ENCODE peak calls at places on chromosome 10, in six cellular contexts. N is naive thymus-derived CD8-positive, alpha-beta T cell; H is choroid plexus epithelial cell; F is NCI-H2171 treated with DMSO at 0.1 percent for 48 hours; S is A549; T is neural crest cell. P is an unnamed sample.
A peak's percentile ranks its signal among the peaks of the same experiment; 100 is the strongest.

GRCh38 chr10:60123172-60123571 is 216.8 kb upstream of the CCDC6 start:
- DNase-seq in N (no peak), H (peak; percentile 52), F (no peak), S (no peak), T (no peak), P (no peak)

GRCh38 chr10:129852829-129853228 is 111.2 kb downstream of the EBF3 start:
- DNase-seq in N (no peak), H (no peak), F (no peak), S (no peak), T (no peak), P (no peak)

GRCh38 chr10:94093286-94093905 is 99.7 kb downstream of the PLCE1 start:
- DNase-seq in N (no peak), H (peak; percentile 32), F (no peak), S (no peak), T (no peak), P (no peak)

GRCh38 chr10:3811331-3811870 is 26.4 kb upstream of the KLF6 start:
- DNase-seq in N (no peak), H (peak; percentile 96), F (no peak), S (no peak), T (no peak), P (no peak)

GRCh38 chr10:58435297-58435696 is 50.1 kb downstream of the TFAM start:
- DNase-seq in N (no peak), H (peak; percentile 99), F (no peak), S (peak; percentile 48), T (no peak), P (no peak)

GRCh38 chr10:132335189-132336063 is 3.4 kb downstream of the LRRC27 start:
- DNase-seq in N (no peak), H (no peak), F (no peak), S (no peak), T (no peak), P (no peak)

GRCh38 chr10:34732926-34733325 is 82.2 kb downstream of the PARD3 start:
- DNase-seq in N (no peak), H (no peak), F (peak; percentile 11), S (peak; percentile 44), T (no peak), P (no peak)

GRCh38 chr10:132329565-132330485 is 2.2 kb upstream of the LRRC27 start:
- DNase-seq in N (no peak), H (peak; percentile 54), F (no peak), S (peak; percentile 69), T (no peak), P (no peak)

GRCh38 chr10:65194131-65194530 is 1672.9 kb downstream of the REEP3 start:
- DNase-seq in N (no peak), H (peak; percentile 2), F (no peak), S (no peak), T (no peak), P (no peak)

GRCh38 chr10:30432631-30433285 is 1.2 kb upstream of the MAP3K8 start:
- DNase-seq in N (no peak), H (no peak), F (no peak), S (peak; percentile 55), T (no peak), P (no peak)

GRCh38 chr10:117503170-117503885 is 39.2 kb upstream of the EMX2 start:
- DNase-seq in N (no peak), H (peak; percentile 12), F (peak; percentile 82), S (no peak), T (peak; percentile 36), P (peak; percentile 33)

GRCh38 chr10:11156480-11156879 is 138.8 kb downstream of the CELF2 start:
- DNase-seq in N (no peak), H (no peak), F (no peak), S (no peak), T (no peak), P (no peak)

GRCh38 chr10:88672041-88672440 is 7.8 kb downstream of the LIPF start:
- DNase-seq in N (no peak), H (peak; percentile 36), F (no peak), S (no peak), T (no peak), P (no peak)

GRCh38 chr10:101867931-101868330 is 24.3 kb upstream of the KCNIP2 start:
- DNase-seq in N (no peak), H (peak; percentile 43), F (no peak), S (no peak), T (no peak), P (no peak)

GRCh38 chr10:122939133-122939532 is 14.9 kb downstream of the C10orf88 start:
- DNase-seq in N (no peak), H (no peak), F (no peak), S (no peak), T (no peak), P (no peak)

GRCh38 chr10:3825862-3826351 is 40.9 kb upstream of the KLF6 start:
- DNase-seq in N (no peak), H (no peak), F (no peak), S (no peak), T (no peak), P (no peak)

GRCh38 chr10:18005781-18006456 is 54.2 kb downstream of the SLC39A12 start:
- DNase-seq in N (no peak), H (peak; percentile 93), F (no peak), S (no peak), T (no peak), P (no peak)

GRCh38 chr10:49301302-49301701 is 2.3 kb downstream of the C10orf71 start:
- DNase-seq in N (no peak), H (no peak), F (no peak), S (no peak), T (no peak), P (no peak)

GRCh38 chr10:112790921-112791320 is 159.1 kb upstream of the TCF7L2 start:
- DNase-seq in N (no peak), H (no peak), F (no peak), S (no peak), T (no peak), P (no peak)

GRCh38 chr10:43252785-43253341 is 14.0 kb downstream of the RASGEF1A start:
- DNase-seq in N (no peak), H (no peak), F (no peak), S (no peak), T (no peak), P (no peak)

GRCh38 chr10:57338823-57339558 is 928.7 kb downstream of the IPMK start:
- DNase-seq in N (no peak), H (peak; percentile 67), F (peak; percentile 15), S (peak; percentile 18), T (peak; percentile 23), P (peak; percentile 17)

GRCh38 chr10:109770000-109770399 is 153.3 kb downstream of the XPNPEP1 start:
- DNase-seq in N (no peak), H (no peak), F (no peak), S (no peak), T (no peak), P (no peak)

GRCh38 chr10:14971867-14972448 is 12.8 kb downstream of the MEIG1 start:
- DNase-seq in N (peak; percentile 28), H (peak; percentile 31), F (peak; percentile 1), S (no peak), T (peak; percentile 26), P (no peak)

GRCh38 chr10:46538723-46539426 is 17.6 kb downstream of the GPRIN2 start:
- DNase-seq in N (no peak), H (peak; percentile 45), F (no peak), S (no peak), T (no peak), P (no peak)

GRCh38 chr10:110530131-110530831 is 32.6 kb downstream of the DUSP5 start:
- DNase-seq in N (no peak), H (peak; percentile 79), F (peak; percentile 48), S (peak; percentile 91), T (peak; percentile 37), P (peak; percentile 36)

GRCh38 chr10:122279725-122280141 is 8.6 kb downstream of the BTBD16 start:
- DNase-seq in N (no peak), H (peak; percentile 85), F (no peak), S (peak; percentile 24), T (peak; percentile 54), P (peak; percentile 1)

GRCh38 chr10:10056958-10057357 is 960.7 kb upstream of the CELF2 start:
- DNase-seq in N (no peak), H (peak; percentile 74), F (no peak), S (no peak), T (no peak), P (no peak)

GRCh38 chr10:86402283-86402931 is 35.8 kb upstream of the GRID1 start:
- DNase-seq in N (no peak), H (no peak), F (peak; percentile 16), S (no peak), T (no peak), P (no peak)

GRCh38 chr10:96352587-96352986 is 6.2 kb downstream of the OPALIN start:
- DNase-seq in N (no peak), H (no peak), F (no peak), S (no peak), T (no peak), P (no peak)

GRCh38 chr10:123141791-123142700 is 5.9 kb upstream of the HMX2 start:
- DNase-seq in N (no peak), H (no peak), F (no peak), S (no peak), T (no peak), P (no peak)

GRCh38 chr10:94500063-94500462 is 45.5 kb upstream of the HELLS start:
- DNase-seq in N (no peak), H (peak; percentile 55), F (no peak), S (no peak), T (no peak), P (no peak)

GRCh38 chr10:119412831-119413737 is 129.4 kb downstream of the RGS10 start:
- DNase-seq in N (no peak), H (peak; percentile 77), F (peak; percentile 16), S (no peak), T (no peak), P (no peak)

GRCh38 chr10:74705361-74705980 is 120.9 kb upstream of the KAT6B start:
- DNase-seq in N (no peak), H (no peak), F (peak; percentile 93), S (no peak), T (no peak), P (peak; percentile 85)

P was measured in NCI-H345.